ENCODE peak calls at places on chromosomes 16 and 17, in five cellular contexts. R is M059J; F is PC-9; W is AG09319; E is activated T-helper 9 cell treated with anti-CD3 and anti-CD28 coated beads, Interleukin-2, amount 50 U/mL, for 16 hours. T is an unnamed sample.

GRCh38 chr16:50260206-50261159 is 5.9 kb upstream of the ADCY7 start:
- DNase-seq in F (no peak), E (no peak), W (no peak), R (no peak), T (no peak)

GRCh38 chr17:9206160-9206988 is 185.1 kb downstream of the NTN1 start:
- DNase-seq in E (no peak), W (no peak), R (no peak), F (no peak), T (no peak)

GRCh38 chr16:68235882-68236803 is at the start of gene ESRP2:
- DNase-seq in F (peak), E (no peak), R (no peak), W (no peak), T (no peak)

GRCh38 chr16:6684076-6684673 is 648.5 kb upstream of the RBFOX1 start:
- DNase-seq in R (peak), E (no peak), F (peak), W (no peak), T (peak)

GRCh38 chr17:50518265-50519023 is 10.2 kb downstream of the MYCBPAP start:
- DNase-seq in E (no peak), F (no peak), W (no peak), R (no peak), T (no peak)

GRCh38 chr16:67129422-67129821 is 19.7 kb downstream of the PHAF1 start:
- DNase-seq in F (no peak), W (no peak), E (no peak), R (no peak), T (no peak)

GRCh38 chr17:50051082-50051576 is 4.8 kb upstream of the ITGA3 start:
- DNase-seq in F (peak), E (peak), W (no peak), R (peak), T (peak)

GRCh38 chr17:61551255-61551742 is 39.7 kb downstream of the NACA2 start:
- DNase-seq in R (peak), F (no peak), W (no peak), E (no peak), T (peak)

GRCh38 chr16:89004209-89004831 is 27.3 kb upstream of the CBFA2T3 start:
- DNase-seq in F (no peak), R (no peak), W (no peak), E (no peak), T (no peak)

GRCh38 chr17:41972571-41973411 is 6.2 kb downstream of the CNP start:
- DNase-seq in R (peak), E (no peak), W (no peak), F (peak), T (no peak)

GRCh38 chr16:67397451-67397801 is 4.1 kb upstream of the TPPP3 start:
- DNase-seq in E (no peak), W (no peak), F (no peak), R (no peak), T (no peak)

GRCh38 chr16:81929841-81930240 is 81.4 kb downstream of the SDR42E1 start:
- DNase-seq in R (no peak), W (no peak), E (no peak), F (no peak), T (no peak)

GRCh38 chr17:58224315-58224714 is 5.3 kb upstream of the MKS1 start:
- DNase-seq in F (no peak), W (no peak), R (peak), E (no peak), T (peak)

GRCh38 chr16:81522141-81522701 is 77.6 kb downstream of the CMIP start:
- DNase-seq in R (no peak), W (no peak), E (no peak), F (no peak), T (no peak)

GRCh38 chr16:67101301-67101675 is 8.5 kb upstream of the PHAF1 start:
- DNase-seq in R (peak), F (no peak), E (no peak), W (no peak), T (no peak)

GRCh38 chr16:86427327-86427935 is 82.9 kb upstream of the FOXF1 start:
- DNase-seq in E (no peak), F (no peak), R (no peak), W (no peak), T (no peak)

GRCh38 chr16:67537636-67538591 is 9.3 kb downstream of the RIPOR1 start:
- DNase-seq in F (peak), E (peak), R (no peak), W (no peak), T (no peak)

GRCh38 chr16:351804-352520 is 561 bp downstream of the AXIN1 start:
- DNase-seq in R (peak), E (peak), F (no peak), W (no peak), T (no peak)

GRCh38 chr17:37490022-37490587 is 414 bp downstream of the DUSP14 start:
- DNase-seq in F (peak), E (peak), R (peak), W (no peak), T (peak)

GRCh38 chr16:54928016-54928356 is 2.7 kb upstream of the IRX5 start:
- DNase-seq in W (no peak), F (no peak), E (no peak), R (peak), T (no peak)

GRCh38 chr17:42281571-42282096 is 5.4 kb upstream of the STAT5B start:
- DNase-seq in R (no peak), E (no peak), W (no peak), F (no peak), T (no peak)

GRCh38 chr17:33832295-33832694 is 422.8 kb upstream of the CCL2 start:
- DNase-seq in W (no peak), F (no peak), R (no peak), E (no peak), T (no peak)

GRCh38 chr17:75088902-75089417 is 1.2 kb downstream of the SLC16A5 start:
- DNase-seq in R (no peak), E (no peak), W (no peak), F (peak), T (no peak)

GRCh38 chr17:73874008-73874407 is 229.8 kb upstream of the SDK2 start:
- DNase-seq in R (no peak), W (no peak), F (no peak), E (no peak), T (no peak)

GRCh38 chr16:84828322-84828721 is 8.5 kb downstream of the CRISPLD2 start:
- DNase-seq in W (no peak), E (no peak), F (no peak), R (no peak), T (no peak)

GRCh38 chr17:57519800-57520199 is 225.3 kb downstream of the CCDC182 start:
- DNase-seq in E (no peak), W (no peak), R (no peak), F (no peak), T (no peak)

GRCh38 chr16:85015481-85016177 is 4.3 kb upstream of the ZDHHC7 start:
- DNase-seq in W (no peak), F (no peak), R (no peak), E (no peak), T (no peak)

GRCh38 chr16:56990407-56991286 is 1.3 kb downstream of the NLRC5 start:
- DNase-seq in F (no peak), R (no peak), W (no peak), E (no peak), T (no peak)

GRCh38 chr16:891353-891740 is 79.4 kb downstream of the LMF1 start:
- DNase-seq in W (no peak), E (no peak), F (no peak), R (no peak), T (no peak)

GRCh38 chr17:64348666-64349065 is 42.0 kb downstream of the PECAM1 start:
- DNase-seq in W (no peak), E (no peak), F (no peak), R (no peak), T (no peak)

GRCh38 chr16:55464375-55464774 is 14.6 kb upstream of the MMP2 start:
- DNase-seq in R (no peak), F (no peak), W (no peak), E (no peak), T (no peak)

GRCh38 chr16:10266809-10267208 is 84.6 kb upstream of the GRIN2A start:
- DNase-seq in F (no peak), R (no peak), W (no peak), E (no peak), T (no peak)

GRCh38 chr17:79396696-79397095 is 214.2 kb downstream of the RBFOX3 start:
- DNase-seq in R (no peak), W (no peak), E (no peak), F (no peak), T (no peak)

GRCh38 chr17:79338589-79338988 is 264.0 kb downstream of the ENGASE start:
- DNase-seq in F (no peak), W (peak), R (peak), E (no peak), T (peak)

GRCh38 chr16:49924078-49924477 is 68.2 kb upstream of the ZNF423 start:
- DNase-seq in R (peak), W (no peak), F (no peak), E (no peak), T (peak)

GRCh38 chr16:57619606-57620315 is 8.7 kb upstream of the ADGRG1 start:
- DNase-seq in F (peak), E (no peak), R (no peak), W (no peak), T (no peak)

GRCh38 chr17:79049821-79050220 is 24.8 kb upstream of the ENGASE start:
- DNase-seq in E (no peak), F (no peak), R (no peak), W (no peak), T (no peak)

T was measured in HT1080.